ENCODE peak calls at places on chromosomes 6 and 20, in nine cellular contexts. H, Y, J, A, Z, V, Q, M and E are unnamed samples.

GRCh38 chr6:13674533-13675190 is 37.0 kb downstream of the RANBP9 start:
- DNase-seq in Q (no peak), Z (no peak), Y (no peak), A (no peak), J (no peak), V (no peak), H (no peak), M (no peak), E (no peak)

GRCh38 chr6:51303313-51303712 is 484.6 kb downstream of the TFAP2B start:
- DNase-seq in A (no peak), Z (no peak), Q (no peak), H (no peak), J (no peak), M (no peak), V (no peak), Y (no peak), E (no peak)

GRCh38 chr20:21456207-21456606 is 57.7 kb downstream of the NKX2-2 start:
- DNase-seq in Y (no peak), Q (no peak), Z (no peak), H (no peak), J (no peak), A (no peak), V (no peak), M (no peak), E (no peak)

GRCh38 chr20:64111841-64112641 is 4.7 kb upstream of the NPBWR2 start:
- DNase-seq in Z (no peak), Q (no peak), H (peak), Y (no peak), V (peak), J (no peak), M (peak), A (peak), E (no peak)

GRCh38 chr6:169971951-169972651 is 220.7 kb downstream of the ERMARD start:
- DNase-seq in H (peak), A (no peak), Q (no peak), J (no peak), V (no peak), Y (no peak), Z (no peak), M (peak), E (no peak)

GRCh38 chr6:337782-338464 is 45.6 kb downstream of the DUSP22 start:
- DNase-seq in Y (no peak), V (no peak), H (no peak), M (no peak), J (no peak), A (no peak), Z (no peak), Q (no peak), E (no peak)

GRCh38 chr20:57991211-57991841 is 237.1 kb downstream of the ANKRD60 start:
- DNase-seq in J (peak), M (peak), Y (no peak), A (no peak), Z (no peak), V (peak), Q (no peak), H (no peak), E (no peak)

GRCh38 chr6:111462770-111463391 is 20.1 kb downstream of the REV3L start:
- DNase-seq in J (no peak), Q (no peak), Y (peak), V (no peak), Z (no peak), A (no peak), H (no peak), M (no peak), E (no peak)

GRCh38 chr20:43669332-43669731 is 2.4 kb downstream of the MYBL2 start:
- DNase-seq in Q (no peak), Z (no peak), M (no peak), Y (no peak), H (peak), V (no peak), A (no peak), J (no peak), E (no peak)

GRCh38 chr20:43670423-43670822 is 3.5 kb downstream of the MYBL2 start:
- DNase-seq in J (no peak), A (no peak), Y (no peak), V (no peak), Q (no peak), Z (no peak), H (no peak), M (no peak), E (no peak)

GRCh38 chr20:43666376-43667328 is at the start of gene MYBL2:
- DNase-seq in Q (no peak), V (peak), M (no peak), A (peak), Z (no peak), H (peak), Y (peak), J (peak), E (no peak)

GRCh38 chr20:43665466-43666176 is 1.3 kb upstream of the MYBL2 start:
- DNase-seq in H (no peak), V (no peak), A (no peak), Y (no peak), Q (no peak), J (no peak), Z (no peak), M (no peak), E (no peak)

DNA sequence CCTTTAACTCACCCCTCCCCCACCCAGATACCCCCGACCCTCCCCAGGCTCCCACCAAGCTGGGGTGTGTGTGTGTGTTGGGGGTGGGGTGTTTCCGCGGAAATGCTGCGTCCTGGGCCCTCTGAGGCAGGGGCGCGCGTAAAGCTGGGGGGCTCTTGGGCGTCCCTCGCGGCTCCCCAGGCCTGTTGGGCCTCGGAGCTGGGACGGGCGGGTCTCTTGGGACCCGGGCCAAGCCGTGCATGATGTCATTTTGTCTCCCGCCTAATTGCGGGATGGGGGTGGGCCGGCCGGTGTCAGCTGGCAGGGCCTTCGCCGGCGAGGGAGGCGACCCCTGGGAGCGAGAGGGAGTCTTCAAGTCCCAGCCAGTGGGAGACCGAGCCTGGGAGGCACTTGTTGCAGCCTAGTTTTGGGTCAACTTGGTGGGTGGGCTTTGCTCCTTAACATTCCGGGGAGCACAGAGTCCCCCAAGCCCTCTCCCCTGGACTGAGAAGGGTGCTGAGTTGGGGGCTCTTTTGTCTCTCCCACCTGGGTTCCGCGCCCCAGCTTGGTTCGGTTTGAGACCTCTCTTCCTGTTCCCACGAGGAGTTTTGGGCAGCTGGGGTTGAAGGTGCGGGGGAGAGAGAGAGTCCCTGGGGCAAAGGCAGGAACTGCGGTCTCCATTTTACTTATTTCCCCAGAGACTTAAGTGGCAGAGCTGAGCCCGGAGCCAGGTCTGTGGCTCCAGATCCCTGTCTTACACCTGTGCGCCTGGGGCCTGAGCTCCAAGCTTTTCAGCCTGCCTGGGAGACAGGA is 623 bp downstream of the MYBL2 start:
- DNase-seq in Z (no peak), Y (no peak), J (peak), A (no peak), Q (no peak), H (no peak), M (no peak), V (no peak), E (no peak)
- TF ChIP-seq EP300 in Z (no peak), Y (no peak), J (no peak), A (no peak), Q (no peak), H (no peak), M (no peak), V (no peak), E (no peak)

DNA sequence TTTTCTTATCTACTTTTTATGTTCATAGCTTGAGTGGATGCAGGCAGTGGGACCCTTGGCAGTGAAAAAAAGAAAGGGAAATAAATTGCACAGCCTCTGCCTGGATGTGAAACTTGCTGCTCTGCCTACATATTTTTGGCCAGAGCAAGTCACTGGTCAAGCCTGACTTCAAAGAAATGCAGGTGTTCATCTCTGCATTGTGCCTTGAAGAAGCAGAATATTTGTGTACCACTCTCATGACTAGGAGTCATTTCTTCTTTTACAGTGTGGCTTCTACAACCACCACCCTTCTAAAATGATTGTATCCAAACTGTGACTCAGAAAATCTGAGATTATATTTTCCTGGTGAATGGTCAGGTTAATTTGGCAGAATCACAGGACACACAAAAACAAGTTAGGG is 2.5 kb upstream of the KATNA1 start:
- DNase-seq in H (no peak), A (no peak), Y (no peak), Q (no peak), J (no peak), Z (no peak), V (no peak), M (no peak), E (no peak)
- TF ChIP-seq EP300 in H (no peak), A (no peak), Y (no peak), Q (no peak), J (no peak), Z (no peak), V (no peak), M (no peak), E (no peak)

GRCh38 chr6:106197441-106197840 is 111.3 kb downstream of the PRDM1 start:
- DNase-seq in H (no peak), A (no peak), V (peak), J (no peak), Z (no peak), M (no peak), Y (no peak), Q (no peak), E (no peak)

GRCh38 chr6:106187424-106187982 is 101.4 kb downstream of the PRDM1 start:
- DNase-seq in Z (no peak), M (no peak), J (no peak), V (no peak), Q (no peak), A (no peak), Y (no peak), H (no peak), E (no peak)

GRCh38 chr6:106188104-106188794 is 102.1 kb downstream of the PRDM1 start:
- DNase-seq in V (no peak), Y (peak), Z (no peak), M (no peak), A (no peak), Q (no peak), J (no peak), H (no peak), E (no peak)

GRCh38 chr6:106194949-106195919 is 109.1 kb downstream of the PRDM1 start:
- DNase-seq in Z (no peak), M (no peak), A (no peak), J (no peak), Q (no peak), Y (no peak), H (no peak), V (no peak), E (no peak)

GRCh38 chr6:106192824-106193223 is 106.7 kb downstream of the PRDM1 start:
- DNase-seq in J (no peak), Y (no peak), H (no peak), Q (no peak), V (no peak), A (no peak), Z (no peak), M (no peak), E (no peak)
- TF ChIP-seq EP300 in J (no peak), Y (no peak), H (no peak), Q (no peak), V (no peak), A (no peak), Z (no peak), M (no peak), E (no peak)

DNA sequence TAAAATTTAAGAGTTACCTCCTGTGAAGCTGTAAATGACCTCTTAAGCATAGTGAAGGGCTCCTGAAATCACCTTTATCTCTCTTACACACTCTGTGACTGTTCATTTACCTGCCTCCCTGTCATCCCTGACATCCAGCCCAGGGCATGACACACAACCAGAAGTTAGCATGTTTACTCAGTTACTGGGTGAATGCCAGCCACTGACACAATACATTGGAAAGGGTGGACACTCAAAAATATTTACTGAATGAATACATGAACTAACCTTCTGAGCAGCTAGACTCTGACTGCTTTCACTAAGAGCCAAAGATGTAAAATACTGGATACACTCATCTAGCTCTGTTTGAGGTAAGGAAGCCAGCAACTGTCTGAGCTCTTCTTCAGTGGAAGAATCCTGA is 25.3 kb downstream of the SERAC1 start:
- DNase-seq in M (no peak), V (no peak), J (no peak), H (peak), Q (no peak), A (no peak), Y (peak), Z (no peak), E (no peak)
- TF ChIP-seq EP300 in M (no peak), V (no peak), J (no peak), H (no peak), Q (no peak), A (no peak), Y (no peak), Z (no peak), E (no peak)